ENCODE peak calls at places on chromosomes 4 and X, in seven cellular contexts. One of them, this sample, is unnamed.

GRCh38 chr4:103019319-103020124 is at the start of gene SLC9B1:
- DNase-seq in skeletal muscle cell: peak
- DNase-seq in neural progenitor cell: no peak
- DNase-seq in upper lobe of left lung: peak
- DNase-seq in heart right ventricle: peak
- DNase-seq in IMR-90: peak
- DNase-seq in fibroblast of mammary gland: peak
- DNase-seq in this sample: peak

GRCh38 chr4:128986908-128987307 is 106.4 kb downstream of the SCLT1 start:
- DNase-seq in skeletal muscle cell: no peak
- DNase-seq in neural progenitor cell: no peak
- DNase-seq in upper lobe of left lung: no peak
- DNase-seq in heart right ventricle: no peak
- DNase-seq in IMR-90: no peak
- DNase-seq in fibroblast of mammary gland: no peak
- DNase-seq in this sample: no peak

GRCh38 chr4:172543249-172543648 is 625.4 kb upstream of the GALNT7 start:
- DNase-seq in skeletal muscle cell: no peak
- DNase-seq in neural progenitor cell: peak
- DNase-seq in upper lobe of left lung: no peak
- DNase-seq in heart right ventricle: no peak
- DNase-seq in IMR-90: no peak
- DNase-seq in fibroblast of mammary gland: no peak
- DNase-seq in this sample: no peak

GRCh38 chr4:71472946-71473345 is 134.1 kb downstream of the SLC4A4 start:
- DNase-seq in skeletal muscle cell: peak
- DNase-seq in neural progenitor cell: no peak
- DNase-seq in upper lobe of left lung: no peak
- DNase-seq in heart right ventricle: no peak
- DNase-seq in IMR-90: peak
- DNase-seq in fibroblast of mammary gland: peak
- DNase-seq in this sample: peak

GRCh38 chrX:136250191-136251041 is 784 bp downstream of the MAP7D3 start:
- DNase-seq in skeletal muscle cell: no peak
- DNase-seq in neural progenitor cell: peak
- DNase-seq in upper lobe of left lung: peak
- DNase-seq in heart right ventricle: no peak
- DNase-seq in IMR-90: no peak
- DNase-seq in fibroblast of mammary gland: peak
- DNase-seq in this sample: no peak

GRCh38 chr4:157886650-157887049 is 286.2 kb downstream of the GASK1B start:
- DNase-seq in skeletal muscle cell: peak
- DNase-seq in neural progenitor cell: no peak
- DNase-seq in upper lobe of left lung: no peak
- DNase-seq in heart right ventricle: no peak
- DNase-seq in IMR-90: no peak
- DNase-seq in fibroblast of mammary gland: peak
- DNase-seq in this sample: no peak

GRCh38 chrX:126550816-126551215 is 1.8 kb downstream of the DCAF12L1 start:
- DNase-seq in skeletal muscle cell: no peak
- DNase-seq in neural progenitor cell: no peak
- DNase-seq in upper lobe of left lung: no peak
- DNase-seq in heart right ventricle: no peak
- DNase-seq in IMR-90: no peak
- DNase-seq in fibroblast of mammary gland: no peak
- DNase-seq in this sample: no peak

GRCh38 chrX:45232139-45232538 is 31.5 kb upstream of the DIPK2B start:
- DNase-seq in skeletal muscle cell: no peak
- DNase-seq in neural progenitor cell: no peak
- DNase-seq in upper lobe of left lung: no peak
- DNase-seq in heart right ventricle: no peak
- DNase-seq in IMR-90: no peak
- DNase-seq in fibroblast of mammary gland: no peak
- DNase-seq in this sample: no peak

GRCh38 chr4:119615068-119615744 is 13.4 kb downstream of the PDE5A start:
- DNase-seq in skeletal muscle cell: no peak
- DNase-seq in neural progenitor cell: no peak
- DNase-seq in upper lobe of left lung: no peak
- DNase-seq in heart right ventricle: no peak
- DNase-seq in IMR-90: no peak
- DNase-seq in fibroblast of mammary gland: no peak
- DNase-seq in this sample: no peak

GRCh38 chrX:95076449-95076848 is 1402.4 kb downstream of the FAM133A start:
- DNase-seq in skeletal muscle cell: no peak
- DNase-seq in neural progenitor cell: peak
- DNase-seq in upper lobe of left lung: no peak
- DNase-seq in heart right ventricle: no peak
- DNase-seq in IMR-90: peak
- DNase-seq in fibroblast of mammary gland: peak
- DNase-seq in this sample: no peak

GRCh38 chrX:1386338-1387127 is 5.4 kb downstream of the SLC25A6 start:
- DNase-seq in skeletal muscle cell: no peak
- DNase-seq in neural progenitor cell: no peak
- DNase-seq in upper lobe of left lung: no peak
- DNase-seq in heart right ventricle: no peak
- DNase-seq in IMR-90: no peak
- DNase-seq in fibroblast of mammary gland: no peak
- DNase-seq in this sample: no peak

GRCh38 chrX:12583543-12583942 is 207.7 kb upstream of the PRPS2 start:
- DNase-seq in skeletal muscle cell: no peak
- DNase-seq in neural progenitor cell: no peak
- DNase-seq in upper lobe of left lung: peak
- DNase-seq in heart right ventricle: no peak
- DNase-seq in IMR-90: no peak
- DNase-seq in fibroblast of mammary gland: no peak
- DNase-seq in this sample: no peak

GRCh38 chr4:189092596-189092995 is 848.1 kb upstream of the FRG1 start:
- DNase-seq in skeletal muscle cell: no peak
- DNase-seq in neural progenitor cell: no peak
- DNase-seq in upper lobe of left lung: no peak
- DNase-seq in heart right ventricle: no peak
- DNase-seq in IMR-90: peak
- DNase-seq in fibroblast of mammary gland: no peak
- DNase-seq in this sample: no peak

GRCh38 chrX:15674514-15674898 is 9.9 kb upstream of the CLTRN start:
- DNase-seq in skeletal muscle cell: peak
- DNase-seq in neural progenitor cell: peak
- DNase-seq in upper lobe of left lung: no peak
- DNase-seq in heart right ventricle: peak
- DNase-seq in IMR-90: peak
- DNase-seq in fibroblast of mammary gland: peak
- DNase-seq in this sample: peak

GRCh38 chr4:102815981-102816380 is 11.4 kb downstream of the UBE2D3 start:
- DNase-seq in skeletal muscle cell: peak
- DNase-seq in neural progenitor cell: no peak
- DNase-seq in upper lobe of left lung: no peak
- DNase-seq in heart right ventricle: no peak
- DNase-seq in IMR-90: peak
- DNase-seq in fibroblast of mammary gland: peak
- DNase-seq in this sample: peak

GRCh38 chrX:25343060-25343459 is 327.3 kb upstream of the ARX start:
- DNase-seq in skeletal muscle cell: no peak
- DNase-seq in neural progenitor cell: peak
- DNase-seq in upper lobe of left lung: no peak
- DNase-seq in heart right ventricle: no peak
- DNase-seq in IMR-90: no peak
- DNase-seq in fibroblast of mammary gland: no peak
- DNase-seq in this sample: no peak

GRCh38 chr4:124483043-124483906 is 229.3 kb downstream of the ANKRD50 start:
- DNase-seq in skeletal muscle cell: no peak
- DNase-seq in neural progenitor cell: peak
- DNase-seq in upper lobe of left lung: no peak
- DNase-seq in heart right ventricle: no peak
- DNase-seq in IMR-90: peak
- DNase-seq in fibroblast of mammary gland: no peak
- DNase-seq in this sample: no peak

GRCh38 chrX:152817082-152817744 is 13.3 kb downstream of the CETN2 start:
- DNase-seq in skeletal muscle cell: no peak
- DNase-seq in neural progenitor cell: peak
- DNase-seq in upper lobe of left lung: no peak
- DNase-seq in heart right ventricle: no peak
- DNase-seq in IMR-90: peak
- DNase-seq in fibroblast of mammary gland: peak
- DNase-seq in this sample: no peak

GRCh38 chr4:182905038-182905437 is 12.1 kb downstream of the DCTD start:
- DNase-seq in skeletal muscle cell: no peak
- DNase-seq in neural progenitor cell: no peak
- DNase-seq in upper lobe of left lung: no peak
- DNase-seq in heart right ventricle: no peak
- DNase-seq in IMR-90: no peak
- DNase-seq in fibroblast of mammary gland: no peak
- DNase-seq in this sample: no peak

GRCh38 chrX:81259714-81260395 is 58.0 kb downstream of the SH3BGRL start:
- DNase-seq in skeletal muscle cell: peak
- DNase-seq in neural progenitor cell: no peak
- DNase-seq in upper lobe of left lung: no peak
- DNase-seq in heart right ventricle: no peak
- DNase-seq in IMR-90: peak
- DNase-seq in fibroblast of mammary gland: peak
- DNase-seq in this sample: no peak

GRCh38 chr4:36402008-36402758 is 120.8 kb downstream of the DTHD1 start:
- DNase-seq in skeletal muscle cell: no peak
- DNase-seq in neural progenitor cell: no peak
- DNase-seq in upper lobe of left lung: no peak
- DNase-seq in heart right ventricle: no peak
- DNase-seq in IMR-90: no peak
- DNase-seq in fibroblast of mammary gland: no peak
- DNase-seq in this sample: no peak

GRCh38 chr4:159071178-159071968 is 31.5 kb upstream of the RAPGEF2 start:
- DNase-seq in skeletal muscle cell: peak
- DNase-seq in neural progenitor cell: no peak
- DNase-seq in upper lobe of left lung: no peak
- DNase-seq in heart right ventricle: no peak
- DNase-seq in IMR-90: peak
- DNase-seq in fibroblast of mammary gland: peak
- DNase-seq in this sample: no peak

GRCh38 chr4:29711226-29711625 is 1008.9 kb upstream of the PCDH7 start:
- DNase-seq in skeletal muscle cell: peak
- DNase-seq in neural progenitor cell: no peak
- DNase-seq in upper lobe of left lung: no peak
- DNase-seq in heart right ventricle: no peak
- DNase-seq in IMR-90: peak
- DNase-seq in fibroblast of mammary gland: peak
- DNase-seq in this sample: peak

GRCh38 chr4:184420402-184420801 is 53.9 kb downstream of the IRF2 start:
- DNase-seq in skeletal muscle cell: no peak
- DNase-seq in neural progenitor cell: no peak
- DNase-seq in upper lobe of left lung: no peak
- DNase-seq in heart right ventricle: no peak
- DNase-seq in IMR-90: no peak
- DNase-seq in fibroblast of mammary gland: no peak
- DNase-seq in this sample: no peak

GRCh38 chr4:10180927-10181744 is 64.5 kb upstream of the WDR1 start:
- DNase-seq in skeletal muscle cell: no peak
- DNase-seq in neural progenitor cell: no peak
- DNase-seq in upper lobe of left lung: no peak
- DNase-seq in heart right ventricle: no peak
- DNase-seq in IMR-90: peak
- DNase-seq in fibroblast of mammary gland: peak
- DNase-seq in this sample: no peak
- H3K4me3 ChIP-seq in skeletal muscle cell: no peak
- H3K4me3 ChIP-seq in neural progenitor cell: no peak
- H3K4me3 ChIP-seq in upper lobe of left lung: no peak
- H3K4me3 ChIP-seq in heart right ventricle: no peak
- H3K4me3 ChIP-seq in IMR-90: no peak
- H3K4me3 ChIP-seq in fibroblast of mammary gland: no peak
- H3K4me3 ChIP-seq in this sample: no peak

GRCh38 chrX:24149346-24150050 is at the start of gene ZFX:
- DNase-seq in skeletal muscle cell: no peak
- DNase-seq in neural progenitor cell: peak
- DNase-seq in upper lobe of left lung: peak
- DNase-seq in heart right ventricle: peak
- DNase-seq in IMR-90: peak
- DNase-seq in fibroblast of mammary gland: peak
- DNase-seq in this sample: no peak
- H3K4me3 ChIP-seq in skeletal muscle cell: peak
- H3K4me3 ChIP-seq in neural progenitor cell: peak
- H3K4me3 ChIP-seq in upper lobe of left lung: peak
- H3K4me3 ChIP-seq in heart right ventricle: peak
- H3K4me3 ChIP-seq in IMR-90: peak
- H3K4me3 ChIP-seq in fibroblast of mammary gland: peak
- H3K4me3 ChIP-seq in this sample: peak

DNA sequence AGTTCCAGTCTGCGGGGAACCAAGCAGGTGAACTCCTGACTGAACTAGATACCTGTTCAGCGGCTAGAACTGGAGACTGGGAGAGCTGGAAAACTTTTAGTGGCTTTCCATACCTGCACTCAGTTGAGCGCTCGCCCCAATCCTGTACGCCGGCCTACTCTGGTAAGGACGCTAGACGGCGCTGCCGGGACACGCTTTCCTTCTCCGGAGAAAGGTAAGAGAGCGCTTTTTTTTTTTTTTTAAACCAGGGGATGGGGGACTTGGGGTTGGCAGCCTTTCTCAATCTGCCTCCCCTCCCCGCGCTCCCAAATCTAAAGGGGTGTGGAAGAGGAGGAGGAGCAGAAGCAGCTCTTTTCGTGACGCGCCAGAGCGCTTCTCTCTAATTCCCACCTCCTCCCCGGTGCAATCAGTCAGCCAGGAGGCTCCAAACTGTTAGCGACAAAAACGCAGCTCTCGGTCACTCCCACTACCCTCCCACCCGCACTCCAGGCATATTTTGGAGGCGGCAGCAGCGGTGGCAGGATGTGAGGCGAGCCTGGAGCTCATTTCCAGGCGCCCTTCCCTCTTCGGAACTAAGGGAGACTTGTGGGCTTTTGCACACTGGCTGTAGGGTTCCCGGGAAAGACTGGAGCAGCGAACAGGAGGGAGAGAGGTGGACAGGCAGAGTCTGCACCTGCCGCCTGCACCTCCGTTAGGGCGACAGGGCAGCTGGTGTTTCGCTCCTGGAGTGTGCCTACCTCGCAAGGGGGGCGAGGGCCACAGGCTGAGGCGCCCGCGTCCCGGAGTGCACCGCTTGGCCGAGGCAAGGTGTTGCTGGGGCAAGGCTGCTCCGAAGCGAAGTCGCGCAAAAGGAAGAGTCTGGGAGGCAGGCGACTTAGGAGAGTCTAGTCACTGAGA is at the start of gene IL1RAPL2:
- DNase-seq in skeletal muscle cell: no peak
- DNase-seq in neural progenitor cell: peak
- DNase-seq in upper lobe of left lung: peak
- DNase-seq in heart right ventricle: peak
- DNase-seq in IMR-90: no peak
- DNase-seq in fibroblast of mammary gland: peak
- DNase-seq in this sample: no peak
- H3K4me3 ChIP-seq in skeletal muscle cell: peak
- H3K4me3 ChIP-seq in neural progenitor cell: peak
- H3K4me3 ChIP-seq in upper lobe of left lung: peak
- H3K4me3 ChIP-seq in heart right ventricle: peak
- H3K4me3 ChIP-seq in IMR-90: no peak
- H3K4me3 ChIP-seq in fibroblast of mammary gland: no peak
- H3K4me3 ChIP-seq in this sample: no peak

DNA sequence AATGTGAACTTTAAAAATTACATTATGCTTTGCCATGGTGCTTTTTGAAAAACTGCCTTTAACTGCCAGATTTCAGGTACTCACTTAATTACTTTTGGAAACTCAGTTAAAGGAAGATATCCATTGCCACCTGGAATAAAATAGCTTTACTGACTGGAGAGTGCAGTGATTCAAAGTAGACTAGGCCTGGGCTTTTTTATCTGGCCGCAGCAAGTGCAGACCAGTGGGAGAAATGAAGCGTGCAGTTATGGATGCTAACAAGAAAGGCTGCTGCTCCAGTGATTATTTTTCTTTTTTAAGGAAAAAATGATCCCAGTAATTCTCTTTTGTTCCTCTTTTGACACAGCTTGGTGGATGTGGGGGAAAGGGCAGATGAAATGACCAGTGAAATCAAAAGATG is 1.3 kb downstream of the SCARB2 start:
- DNase-seq in skeletal muscle cell: no peak
- DNase-seq in neural progenitor cell: no peak
- DNase-seq in upper lobe of left lung: no peak
- DNase-seq in heart right ventricle: no peak
- DNase-seq in IMR-90: no peak
- DNase-seq in fibroblast of mammary gland: no peak
- DNase-seq in this sample: no peak
- H3K4me3 ChIP-seq in skeletal muscle cell: peak
- H3K4me3 ChIP-seq in neural progenitor cell: peak
- H3K4me3 ChIP-seq in upper lobe of left lung: peak
- H3K4me3 ChIP-seq in heart right ventricle: peak
- H3K4me3 ChIP-seq in IMR-90: peak
- H3K4me3 ChIP-seq in fibroblast of mammary gland: peak
- H3K4me3 ChIP-seq in this sample: peak